ENCODE peak calls at places on chromosome 22, in five cellular contexts. One of them, this sample, is unnamed.
A peak's percentile ranks its signal among the peaks of the same experiment; 100 is the strongest.

GRCh38 chr22:19035474-19036228 is 86.6 kb downstream of the DGCR2 start:
- DNase-seq in ovary: no peak
- DNase-seq in neuronal stem cell: peak; percentile 15
- DNase-seq in heart right ventricle: no peak
- DNase-seq in thoracic aorta: no peak
- DNase-seq in this sample: no peak

GRCh38 chr22:31944700-31945477 is 554 bp downstream of the YWHAH start:
- DNase-seq in thoracic aorta: no peak
- DNase-seq in heart right ventricle: peak; percentile 73
- DNase-seq in neuronal stem cell: peak; percentile 17
- DNase-seq in ovary: peak; percentile 69
- DNase-seq in this sample: peak; percentile 65

GRCh38 chr22:27913162-27913741 is 5.8 kb downstream of the PITPNB start:
- DNase-seq in ovary: no peak
- DNase-seq in neuronal stem cell: no peak
- DNase-seq in thoracic aorta: no peak
- DNase-seq in heart right ventricle: no peak
- DNase-seq in this sample: no peak

GRCh38 chr22:45008853-45009751 is 703 bp downstream of the PHF21B start:
- DNase-seq in thoracic aorta: no peak
- DNase-seq in heart right ventricle: no peak
- DNase-seq in neuronal stem cell: peak; percentile 46
- DNase-seq in ovary: peak; percentile 31
- DNase-seq in this sample: no peak

GRCh38 chr22:30240541-30241417 is 5.8 kb downstream of the LIF start:
- DNase-seq in thoracic aorta: no peak
- DNase-seq in neuronal stem cell: no peak
- DNase-seq in heart right ventricle: no peak
- DNase-seq in ovary: no peak
- DNase-seq in this sample: no peak

GRCh38 chr22:31897842-31898241 is 46.5 kb upstream of the YWHAH start:
- DNase-seq in neuronal stem cell: no peak
- DNase-seq in heart right ventricle: no peak
- DNase-seq in ovary: no peak
- DNase-seq in thoracic aorta: no peak
- DNase-seq in this sample: no peak

GRCh38 chr22:30232716-30233218 is 13.8 kb downstream of the LIF start:
- DNase-seq in thoracic aorta: no peak
- DNase-seq in ovary: no peak
- DNase-seq in heart right ventricle: no peak
- DNase-seq in neuronal stem cell: no peak
- DNase-seq in this sample: no peak

GRCh38 chr22:44172370-44173108 is 8.2 kb upstream of the PARVG start:
- DNase-seq in thoracic aorta: no peak
- DNase-seq in ovary: no peak
- DNase-seq in neuronal stem cell: no peak
- DNase-seq in heart right ventricle: peak; percentile 42
- DNase-seq in this sample: peak; percentile 57

GRCh38 chr22:31956360-31956759 is 12.0 kb downstream of the YWHAH start:
- DNase-seq in neuronal stem cell: no peak
- DNase-seq in thoracic aorta: no peak
- DNase-seq in ovary: no peak
- DNase-seq in heart right ventricle: no peak
- DNase-seq in this sample: no peak

GRCh38 chr22:17808688-17809403 is 34.6 kb upstream of the BID start:
- DNase-seq in heart right ventricle: no peak
- DNase-seq in ovary: no peak
- DNase-seq in neuronal stem cell: no peak
- DNase-seq in thoracic aorta: no peak
- DNase-seq in this sample: no peak

GRCh38 chr22:29949872-29950271 is 66.9 kb downstream of the MTMR3 start:
- DNase-seq in neuronal stem cell: no peak
- DNase-seq in heart right ventricle: no peak
- DNase-seq in thoracic aorta: no peak
- DNase-seq in ovary: no peak
- DNase-seq in this sample: no peak

GRCh38 chr22:35638408-35638807 is 9.8 kb upstream of the APOL6 start:
- DNase-seq in heart right ventricle: peak; percentile 93
- DNase-seq in neuronal stem cell: no peak
- DNase-seq in thoracic aorta: peak; percentile 34
- DNase-seq in ovary: peak; percentile 90
- DNase-seq in this sample: peak; percentile 91

GRCh38 chr22:23282089-23282501 is 101.8 kb downstream of the BCR start:
- DNase-seq in neuronal stem cell: no peak
- DNase-seq in ovary: peak; percentile 53
- DNase-seq in heart right ventricle: peak; percentile 54
- DNase-seq in thoracic aorta: peak; percentile 89
- DNase-seq in this sample: peak; percentile 45

GRCh38 chr22:20503816-20504215 is 3.6 kb upstream of the MED15 start:
- DNase-seq in neuronal stem cell: no peak
- DNase-seq in heart right ventricle: no peak
- DNase-seq in thoracic aorta: no peak
- DNase-seq in ovary: no peak
- DNase-seq in this sample: no peak

GRCh38 chr22:39908737-39909136 is 7.9 kb downstream of the GRAP2 start:
- DNase-seq in thoracic aorta: no peak
- DNase-seq in neuronal stem cell: no peak
- DNase-seq in heart right ventricle: no peak
- DNase-seq in ovary: no peak
- DNase-seq in this sample: no peak

GRCh38 chr22:39906207-39906606 is 5.3 kb downstream of the GRAP2 start:
- DNase-seq in heart right ventricle: no peak
- DNase-seq in neuronal stem cell: no peak
- DNase-seq in thoracic aorta: no peak
- DNase-seq in ovary: no peak
- DNase-seq in this sample: no peak

GRCh38 chr22:39907035-39907434 is 6.2 kb downstream of the GRAP2 start:
- DNase-seq in ovary: no peak
- DNase-seq in neuronal stem cell: no peak
- DNase-seq in thoracic aorta: no peak
- DNase-seq in heart right ventricle: no peak
- DNase-seq in this sample: no peak

GRCh38 chr22:39908121-39908520 is 7.2 kb downstream of the GRAP2 start:
- DNase-seq in neuronal stem cell: no peak
- DNase-seq in thoracic aorta: no peak
- DNase-seq in heart right ventricle: no peak
- DNase-seq in ovary: no peak
- DNase-seq in this sample: no peak

GRCh38 chr22:39907605-39908097 is 6.8 kb downstream of the GRAP2 start:
- DNase-seq in neuronal stem cell: no peak
- DNase-seq in heart right ventricle: no peak
- DNase-seq in thoracic aorta: no peak
- DNase-seq in ovary: no peak
- DNase-seq in this sample: no peak
- H3K4me3 ChIP-seq in neuronal stem cell: no peak overlapping the region
- H3K4me3 ChIP-seq in heart right ventricle: no peak overlapping the region
- H3K4me3 ChIP-seq in thoracic aorta: no peak overlapping the region
- H3K4me3 ChIP-seq in ovary: no peak overlapping the region
- H3K4me3 ChIP-seq in this sample: no peak overlapping the region

DNA sequence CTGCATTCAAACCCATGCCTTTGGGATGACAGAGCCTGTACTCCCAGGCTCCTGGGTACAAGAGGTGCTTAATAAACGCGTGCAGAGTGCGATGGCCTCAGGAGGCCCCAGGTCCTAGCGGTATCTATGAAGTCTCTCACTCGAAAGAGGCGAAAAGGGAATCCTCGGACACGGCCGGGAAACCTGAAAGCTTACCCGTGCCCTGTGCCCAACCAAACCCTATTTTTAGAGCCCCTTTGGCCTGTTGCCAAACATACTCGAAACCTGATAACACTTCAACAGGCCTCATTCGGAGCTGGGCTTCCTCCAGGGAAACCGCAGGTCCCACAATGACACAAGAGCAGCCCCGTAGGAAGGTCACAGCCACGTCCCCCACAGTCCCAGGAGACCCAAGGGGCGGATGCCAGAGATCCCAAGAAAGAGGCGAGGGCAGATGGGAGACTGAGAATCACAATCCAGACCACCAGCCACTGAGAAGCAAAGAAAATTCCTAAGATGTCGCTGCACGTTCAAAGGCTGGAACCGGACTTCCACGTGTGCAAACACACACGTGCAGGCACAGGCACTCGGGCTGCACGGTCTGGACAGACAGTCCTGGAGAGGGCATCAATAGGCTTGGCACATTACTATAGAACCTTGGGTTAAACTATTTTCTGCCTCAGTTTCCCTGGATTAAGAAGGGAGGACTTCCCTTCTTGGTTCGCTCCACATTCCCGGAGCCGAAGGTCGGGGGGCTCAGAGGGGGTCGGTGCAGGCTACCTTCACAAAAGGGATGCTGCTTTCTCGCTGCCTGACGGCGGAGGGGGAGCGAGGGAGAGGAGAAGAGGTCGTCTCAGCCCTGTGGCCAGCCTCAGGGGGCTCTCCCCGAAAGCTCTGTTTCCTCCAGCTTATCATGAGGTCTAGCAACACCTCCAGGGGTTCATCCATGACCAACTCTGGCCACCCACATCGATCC is 8.2 kb downstream of the PDGFB start:
- DNase-seq in heart right ventricle: peak; percentile 69
- DNase-seq in thoracic aorta: no peak
- DNase-seq in neuronal stem cell: no peak
- DNase-seq in ovary: no peak
- DNase-seq in this sample: peak; percentile 69
- H3K4me3 ChIP-seq in heart right ventricle: no peak overlapping the region
- H3K4me3 ChIP-seq in thoracic aorta: no peak overlapping the region
- H3K4me3 ChIP-seq in neuronal stem cell: no peak overlapping the region
- H3K4me3 ChIP-seq in ovary: no peak overlapping the region
- H3K4me3 ChIP-seq in this sample: peak overlapping the region; percentile 82

DNA sequence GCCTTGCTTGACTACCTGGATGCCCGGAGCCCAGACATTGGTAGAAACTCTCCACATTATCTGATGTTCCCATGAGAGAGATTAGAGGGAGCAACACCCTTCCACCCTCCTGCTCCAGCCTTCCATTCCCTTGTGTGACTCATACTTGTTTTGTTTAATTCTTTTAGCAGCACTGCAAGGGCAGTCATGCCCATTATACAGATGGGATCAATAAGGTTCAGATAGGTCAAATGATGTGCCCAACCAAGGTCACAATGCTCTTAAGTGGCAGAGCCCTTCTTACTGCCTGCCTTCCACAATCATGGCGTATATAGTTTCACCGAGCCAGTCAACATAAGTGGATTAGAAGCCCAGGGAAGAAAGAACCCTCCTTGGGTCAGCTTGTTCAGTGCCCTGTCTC is 6.6 kb upstream of the CCDC134 start:
- DNase-seq in neuronal stem cell: no peak
- DNase-seq in ovary: no peak
- DNase-seq in heart right ventricle: no peak
- DNase-seq in thoracic aorta: no peak
- DNase-seq in this sample: no peak
- H3K4me3 ChIP-seq in neuronal stem cell: no peak overlapping the region
- H3K4me3 ChIP-seq in ovary: no peak overlapping the region
- H3K4me3 ChIP-seq in heart right ventricle: no peak overlapping the region
- H3K4me3 ChIP-seq in thoracic aorta: no peak overlapping the region
- H3K4me3 ChIP-seq in this sample: no peak overlapping the region

GRCh38 chr22:50674127-50674493 is 1.5 kb downstream of the SHANK3 start:
- DNase-seq in heart right ventricle: no peak
- DNase-seq in neuronal stem cell: no peak
- DNase-seq in thoracic aorta: no peak
- DNase-seq in ovary: no peak
- DNase-seq in this sample: no peak
- H3K4me3 ChIP-seq in heart right ventricle: peak overlapping the region; percentile 67
- H3K4me3 ChIP-seq in neuronal stem cell: peak overlapping the region; percentile 42
- H3K4me3 ChIP-seq in thoracic aorta: peak overlapping the region; percentile 63
- H3K4me3 ChIP-seq in ovary: peak overlapping the region; percentile 9
- H3K4me3 ChIP-seq in this sample: peak overlapping the region; percentile 70

GRCh38 chr22:46764779-46765485 is 2.5 kb downstream of the TBC1D22A start:
- DNase-seq in heart right ventricle: no peak
- DNase-seq in thoracic aorta: no peak
- DNase-seq in ovary: no peak
- DNase-seq in neuronal stem cell: no peak
- DNase-seq in this sample: no peak
- H3K4me3 ChIP-seq in heart right ventricle: no peak overlapping the region
- H3K4me3 ChIP-seq in thoracic aorta: no peak overlapping the region
- H3K4me3 ChIP-seq in ovary: no peak overlapping the region
- H3K4me3 ChIP-seq in neuronal stem cell: no peak overlapping the region
- H3K4me3 ChIP-seq in this sample: no peak overlapping the region

DNA sequence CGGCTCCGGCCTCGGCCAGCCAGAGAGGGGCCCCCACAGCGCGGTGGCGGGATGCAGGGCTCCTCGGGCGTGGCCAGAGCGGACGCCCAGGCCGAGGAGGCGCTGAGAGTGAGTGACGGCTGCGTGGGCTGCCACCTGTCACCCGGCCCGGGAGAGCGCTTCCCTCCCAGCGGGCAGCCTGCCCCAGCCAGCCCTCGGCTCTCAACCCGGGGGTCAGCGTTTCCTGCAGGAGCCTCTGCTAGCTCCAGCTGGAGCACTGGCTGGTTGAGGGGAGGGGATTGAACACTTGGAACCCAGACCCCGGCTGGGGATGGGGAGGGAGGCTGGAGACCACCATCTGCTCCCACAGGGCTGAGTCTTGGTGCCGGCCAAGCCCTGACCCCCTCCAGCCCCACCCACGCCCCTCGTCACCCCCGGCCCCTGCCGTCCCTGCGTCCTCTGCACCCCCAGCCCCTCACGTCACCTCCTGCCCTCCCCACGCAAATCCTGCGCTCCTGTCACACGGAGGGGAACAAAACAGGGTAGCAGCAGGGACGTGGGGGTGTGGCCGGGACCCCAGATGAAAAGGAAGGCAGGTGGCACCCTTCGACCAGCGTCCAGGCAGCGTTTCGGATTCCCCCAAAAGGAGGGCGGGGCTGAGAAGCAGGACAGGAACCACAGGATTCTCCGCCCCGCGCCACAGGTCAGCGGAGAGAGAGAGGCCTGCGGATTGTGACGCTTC is 156.9 kb downstream of the BRD1 start:
- DNase-seq in heart right ventricle: no peak
- DNase-seq in neuronal stem cell: peak; percentile 18
- DNase-seq in ovary: no peak
- DNase-seq in thoracic aorta: no peak
- DNase-seq in this sample: no peak
- H3K4me3 ChIP-seq in heart right ventricle: no peak overlapping the region
- H3K4me3 ChIP-seq in neuronal stem cell: no peak overlapping the region
- H3K4me3 ChIP-seq in ovary: no peak overlapping the region
- H3K4me3 ChIP-seq in thoracic aorta: peak overlapping the region; percentile 62
- H3K4me3 ChIP-seq in this sample: peak overlapping the region; percentile 64

This sample was measured in left ventricle myocardium inferior.